ENCODE peak calls at places on chromosomes 1 and 21, in seven cellular contexts. One of them, this sample, is unnamed.
A peak's percentile ranks its signal among the peaks of the same experiment; 100 is the strongest.

GRCh38 chr1:109980324-109981127 is 4.0 kb upstream of the AHCYL1 start:
- DNase-seq in H1: no peak
- DNase-seq in A549: peak; percentile 59
- DNase-seq in GM12878: no peak
- DNase-seq in K562: no peak
- DNase-seq in HepG2: peak; percentile 32
- DNase-seq in IMR-90: no peak
- DNase-seq in this sample: peak; percentile 26

GRCh38 chr1:147641695-147642592 is 28.4 kb downstream of the ACP6 start:
- DNase-seq in K562: peak; percentile 63
- DNase-seq in GM12878: no peak
- DNase-seq in H1: peak; percentile 66
- DNase-seq in IMR-90: peak; percentile 42
- DNase-seq in A549: peak; percentile 35
- DNase-seq in HepG2: peak; percentile 66
- DNase-seq in this sample: peak; percentile 32

GRCh38 chr1:3533051-3534048 is 78.0 kb downstream of the MEGF6 start:
- DNase-seq in HepG2: peak; percentile 13
- DNase-seq in H1: peak; percentile 65
- DNase-seq in A549: no peak
- DNase-seq in K562: peak; percentile 41
- DNase-seq in IMR-90: no peak
- DNase-seq in GM12878: no peak
- DNase-seq in this sample: no peak

GRCh38 chr1:24052119-24052695 is 59.7 kb downstream of the MYOM3 start:
- DNase-seq in K562: no peak
- DNase-seq in A549: no peak
- DNase-seq in HepG2: no peak
- DNase-seq in GM12878: no peak
- DNase-seq in IMR-90: peak; percentile 4
- DNase-seq in H1: no peak
- DNase-seq in this sample: no peak

GRCh38 chr21:44315691-44316208 is 15.9 kb downstream of the PFKL start:
- DNase-seq in H1: no peak
- DNase-seq in K562: no peak
- DNase-seq in A549: no peak
- DNase-seq in GM12878: no peak
- DNase-seq in IMR-90: no peak
- DNase-seq in HepG2: no peak
- DNase-seq in this sample: no peak

GRCh38 chr1:18653375-18653774 is 22.7 kb downstream of the PAX7 start:
- DNase-seq in HepG2: no peak
- DNase-seq in K562: no peak
- DNase-seq in H1: no peak
- DNase-seq in IMR-90: no peak
- DNase-seq in A549: no peak
- DNase-seq in GM12878: no peak
- DNase-seq in this sample: no peak

GRCh38 chr21:39776589-39776988 is 31.6 kb downstream of the IGSF5 start:
- DNase-seq in K562: no peak
- DNase-seq in GM12878: no peak
- DNase-seq in IMR-90: no peak
- DNase-seq in H1: no peak
- DNase-seq in HepG2: no peak
- DNase-seq in A549: no peak
- DNase-seq in this sample: no peak

GRCh38 chr1:109994654-109995053 is 10.1 kb downstream of the AHCYL1 start:
- DNase-seq in H1: no peak
- DNase-seq in IMR-90: no peak
- DNase-seq in HepG2: no peak
- DNase-seq in A549: no peak
- DNase-seq in GM12878: no peak
- DNase-seq in K562: no peak
- DNase-seq in this sample: no peak

GRCh38 chr21:10273196-10273595 is 248.2 kb upstream of the TPTE start:
- DNase-seq in A549: no peak
- DNase-seq in IMR-90: no peak
- DNase-seq in K562: no peak
- DNase-seq in GM12878: no peak
- DNase-seq in HepG2: no peak
- DNase-seq in H1: no peak
- DNase-seq in this sample: no peak

GRCh38 chr1:118247593-118247992 is 62.6 kb upstream of the SPAG17 start:
- DNase-seq in H1: no peak
- DNase-seq in GM12878: no peak
- DNase-seq in K562: peak; percentile 19
- DNase-seq in HepG2: peak; percentile 7
- DNase-seq in IMR-90: peak; percentile 10
- DNase-seq in A549: peak; percentile 1
- DNase-seq in this sample: peak; percentile 0

GRCh38 chr1:36204347-36204909 is 19.8 kb upstream of the THRAP3 start:
- DNase-seq in A549: no peak
- DNase-seq in H1: no peak
- DNase-seq in K562: no peak
- DNase-seq in HepG2: no peak
- DNase-seq in GM12878: no peak
- DNase-seq in IMR-90: no peak
- DNase-seq in this sample: no peak

GRCh38 chr21:38323721-38324591 is 67.2 kb downstream of the KCNJ15 start:
- DNase-seq in IMR-90: peak; percentile 94
- DNase-seq in GM12878: no peak
- DNase-seq in A549: no peak
- DNase-seq in K562: no peak
- DNase-seq in H1: no peak
- DNase-seq in HepG2: no peak
- DNase-seq in this sample: no peak

GRCh38 chr1:230169454-230170152 is 102.6 kb downstream of the GALNT2 start:
- DNase-seq in H1: peak; percentile 17
- DNase-seq in GM12878: peak; percentile 55
- DNase-seq in HepG2: no peak
- DNase-seq in A549: no peak
- DNase-seq in K562: no peak
- DNase-seq in IMR-90: peak; percentile 28
- DNase-seq in this sample: no peak

GRCh38 chr1:116167625-116168276 is 56.6 kb downstream of the MAB21L3 start:
- DNase-seq in IMR-90: no peak
- DNase-seq in H1: peak; percentile 59
- DNase-seq in K562: peak; percentile 45
- DNase-seq in GM12878: no peak
- DNase-seq in A549: no peak
- DNase-seq in HepG2: no peak
- DNase-seq in this sample: no peak

GRCh38 chr1:39969048-39969447 is 14.1 kb downstream of the MFSD2A start:
- DNase-seq in IMR-90: peak; percentile 38
- DNase-seq in GM12878: no peak
- DNase-seq in HepG2: no peak
- DNase-seq in K562: no peak
- DNase-seq in H1: no peak
- DNase-seq in A549: no peak
- DNase-seq in this sample: no peak

GRCh38 chr1:7705048-7705907 is 65.8 kb upstream of the VAMP3 start:
- DNase-seq in HepG2: no peak
- DNase-seq in GM12878: no peak
- DNase-seq in A549: no peak
- DNase-seq in K562: no peak
- DNase-seq in IMR-90: no peak
- DNase-seq in H1: peak; percentile 67
- DNase-seq in this sample: no peak

GRCh38 chr1:10513199-10513598 is 38.4 kb downstream of the PEX14 start:
- DNase-seq in A549: no peak
- DNase-seq in K562: no peak
- DNase-seq in GM12878: no peak
- DNase-seq in H1: no peak
- DNase-seq in HepG2: no peak
- DNase-seq in IMR-90: no peak
- DNase-seq in this sample: no peak

GRCh38 chr1:219066631-219067349 is 106.9 kb upstream of the LYPLAL1 start:
- DNase-seq in IMR-90: peak; percentile 59
- DNase-seq in H1: no peak
- DNase-seq in A549: peak; percentile 36
- DNase-seq in HepG2: no peak
- DNase-seq in K562: no peak
- DNase-seq in GM12878: no peak
- DNase-seq in this sample: peak; percentile 33

GRCh38 chr1:93617670-93618488 is 63.8 kb downstream of the BCAR3 start:
- DNase-seq in HepG2: peak; percentile 94
- DNase-seq in IMR-90: no peak
- DNase-seq in A549: peak; percentile 67
- DNase-seq in H1: no peak
- DNase-seq in K562: no peak
- DNase-seq in GM12878: no peak
- DNase-seq in this sample: no peak

GRCh38 chr1:105874621-105875020 is 1181.9 kb upstream of the PRMT6 start:
- DNase-seq in IMR-90: no peak
- DNase-seq in K562: no peak
- DNase-seq in A549: no peak
- DNase-seq in HepG2: no peak
- DNase-seq in GM12878: no peak
- DNase-seq in H1: no peak
- DNase-seq in this sample: no peak
- H3K27ac ChIP-seq in IMR-90: no peak overlapping the region
- H3K27ac ChIP-seq in K562: no peak overlapping the region
- H3K27ac ChIP-seq in A549: no peak overlapping the region
- H3K27ac ChIP-seq in HepG2: no peak overlapping the region
- H3K27ac ChIP-seq in GM12878: no peak overlapping the region
- H3K27ac ChIP-seq in H1: no peak overlapping the region
- H3K27ac ChIP-seq in this sample: no peak overlapping the region

DNA sequence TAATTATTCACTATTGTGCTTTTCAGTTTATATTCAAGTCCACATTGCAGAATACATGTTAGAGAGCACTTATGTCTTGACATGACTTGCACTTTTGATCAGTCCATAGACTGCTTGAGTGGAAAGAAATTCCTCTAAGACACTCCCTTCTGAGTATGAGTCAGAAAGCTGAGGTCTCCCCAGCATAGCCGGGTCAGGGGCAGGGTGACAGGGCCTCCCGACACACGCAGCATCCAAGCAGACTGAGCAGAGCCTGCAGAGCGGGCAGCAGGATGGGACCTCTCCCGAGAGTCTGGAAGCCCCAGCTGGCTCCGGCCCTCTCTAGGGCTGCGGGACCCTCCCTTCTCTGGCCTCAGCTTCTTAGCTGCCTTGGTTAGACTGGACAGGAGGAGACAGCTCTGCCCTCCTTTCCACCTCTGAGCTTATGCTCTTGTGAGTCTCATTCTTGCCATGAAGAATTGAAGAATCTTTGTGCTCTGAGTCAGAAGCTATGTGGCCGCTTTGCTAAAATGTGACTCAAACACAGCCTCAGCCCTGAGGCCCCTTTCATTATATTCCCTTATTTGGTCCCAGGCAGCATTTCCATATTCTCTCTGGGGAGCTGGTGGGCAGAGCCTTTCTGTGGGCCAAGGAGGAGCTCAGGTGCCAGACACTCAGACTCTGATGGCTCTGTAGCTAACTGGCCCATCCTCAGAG is 11.2 kb upstream of the CAPN2 start:
- DNase-seq in A549: peak; percentile 90
- DNase-seq in GM12878: no peak
- DNase-seq in IMR-90: peak; percentile 98
- DNase-seq in K562: peak; percentile 79
- DNase-seq in HepG2: peak; percentile 32
- DNase-seq in H1: no peak
- DNase-seq in this sample: peak; percentile 90
- TF ChIP-seq CEBPB in A549: peak; percentile 42
- TF ChIP-seq CEBPB in GM12878: no peak
- TF ChIP-seq CEBPB in IMR-90: no peak
- TF ChIP-seq CEBPB in K562: no peak
- TF ChIP-seq CEBPB in HepG2: no peak
- TF ChIP-seq CEBPB in H1: no peak
- TF ChIP-seq CEBPB in this sample: no peak

DNA sequence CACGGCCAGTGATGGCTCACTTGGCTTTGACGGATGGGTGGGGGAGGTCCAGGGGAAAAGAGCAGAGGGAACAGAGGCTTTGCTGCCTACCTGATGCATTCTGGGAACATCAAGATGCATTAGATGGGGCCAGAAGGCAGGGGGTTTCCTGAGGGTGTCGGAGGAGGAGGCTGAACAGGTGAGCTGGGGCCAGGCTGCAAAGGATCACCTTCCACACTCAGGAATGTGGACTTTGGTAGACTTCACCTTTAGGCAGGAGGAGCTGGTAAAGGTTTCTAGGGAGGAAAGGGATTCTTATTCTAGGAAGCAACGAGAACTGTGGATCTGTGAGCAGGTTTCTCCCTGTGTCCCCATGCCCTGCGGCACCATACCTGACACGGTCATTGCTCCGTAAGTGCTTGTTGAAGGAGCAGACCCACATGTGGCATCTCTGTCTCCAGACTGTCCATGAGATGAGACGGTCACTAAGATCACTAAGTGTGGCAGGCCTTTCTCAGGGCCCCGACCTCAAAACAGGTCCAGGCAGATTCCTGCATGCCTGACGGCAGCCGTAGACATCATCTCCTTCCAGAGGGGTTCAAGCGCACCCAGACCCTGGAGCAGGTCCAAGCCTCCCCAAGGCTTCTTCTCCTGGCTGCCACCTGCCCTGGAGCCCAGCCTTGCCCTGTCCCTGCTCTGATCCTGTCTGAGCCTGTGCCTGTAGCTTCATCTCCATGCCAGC is 89.1 kb upstream of the SLC25A33 start:
- DNase-seq in IMR-90: no peak
- DNase-seq in A549: no peak
- DNase-seq in GM12878: no peak
- DNase-seq in K562: no peak
- DNase-seq in H1: no peak
- DNase-seq in HepG2: no peak
- DNase-seq in this sample: no peak
- H3K27ac ChIP-seq in IMR-90: no peak overlapping the region
- H3K27ac ChIP-seq in A549: no peak overlapping the region
- H3K27ac ChIP-seq in GM12878: no peak overlapping the region
- H3K27ac ChIP-seq in K562: no peak overlapping the region
- H3K27ac ChIP-seq in H1: no peak overlapping the region
- H3K27ac ChIP-seq in HepG2: no peak overlapping the region
- H3K27ac ChIP-seq in this sample: no peak overlapping the region

GRCh38 chr1:234497589-234497988 is 18.6 kb upstream of the TARBP1 start:
- DNase-seq in H1: no peak
- DNase-seq in IMR-90: no peak
- DNase-seq in GM12878: no peak
- DNase-seq in A549: no peak
- DNase-seq in HepG2: no peak
- DNase-seq in K562: no peak
- DNase-seq in this sample: no peak

GRCh38 chr1:234499119-234500039 is 20.4 kb upstream of the TARBP1 start:
- DNase-seq in GM12878: no peak
- DNase-seq in H1: peak; percentile 96
- DNase-seq in K562: peak; percentile 92
- DNase-seq in IMR-90: peak; percentile 86
- DNase-seq in A549: peak; percentile 86
- DNase-seq in HepG2: peak; percentile 65
- DNase-seq in this sample: peak; percentile 62

GRCh38 chr1:234498448-234499118 is 19.6 kb upstream of the TARBP1 start:
- DNase-seq in IMR-90: no peak
- DNase-seq in A549: no peak
- DNase-seq in K562: no peak
- DNase-seq in HepG2: no peak
- DNase-seq in GM12878: no peak
- DNase-seq in H1: no peak
- DNase-seq in this sample: no peak

GRCh38 chr1:234494049-234494448 is 15.1 kb upstream of the TARBP1 start:
- DNase-seq in A549: no peak
- DNase-seq in HepG2: no peak
- DNase-seq in IMR-90: no peak
- DNase-seq in H1: no peak
- DNase-seq in K562: no peak
- DNase-seq in GM12878: no peak
- DNase-seq in this sample: no peak

GRCh38 chr1:234495231-234495990 is 16.4 kb upstream of the TARBP1 start:
- DNase-seq in GM12878: peak; percentile 79
- DNase-seq in A549: no peak
- DNase-seq in IMR-90: peak; percentile 94
- DNase-seq in H1: no peak
- DNase-seq in HepG2: no peak
- DNase-seq in K562: no peak
- DNase-seq in this sample: no peak
- TF ChIP-seq CEBPB in GM12878: no peak
- TF ChIP-seq CEBPB in A549: no peak
- TF ChIP-seq CEBPB in IMR-90: peak; percentile 76
- TF ChIP-seq CEBPB in H1: no peak
- TF ChIP-seq CEBPB in HepG2: no peak
- TF ChIP-seq CEBPB in K562: no peak
- TF ChIP-seq CEBPB in this sample: no peak